ENCODE peak calls at places on chromosomes 11 and 22, in nine cellular contexts. N is effector memory CD4-positive, alpha-beta T cell; I is H1; T is activated CD4-positive, alpha-beta T cell treated with anti-CD3 and anti-CD28 coated beads for 4 hours; B is activated T-cell treated with anti-CD3 and anti-CD28 coated beads, Interleukin-2, amount 50 U/mL, for 1 hour; S is glutamatergic neuron; Y is left cardiac atrium; H is NCI-H1417; C is lung. J is an unnamed sample.

GRCh38 chr11:59710136-59710847 is 3.4 kb downstream of the OR10V1 start:
- DNase-seq in N (no peak), I (no peak), T (no peak), B (no peak), S (no peak), Y (no peak), H (no peak), C (no peak), J (peak)

GRCh38 chr22:38289583-38290082 is 16.8 kb upstream of the TMEM184B start:
- DNase-seq in N (no peak), I (no peak), T (no peak), B (no peak), S (no peak), Y (no peak), H (no peak), C (peak), J (no peak)

GRCh38 chr11:99631618-99632017 is 610.9 kb downstream of the CNTN5 start:
- DNase-seq in N (no peak), I (no peak), T (no peak), B (no peak), S (no peak), Y (no peak), H (no peak), C (no peak), J (no peak)

GRCh38 chr11:134292661-134293060 is 16.5 kb downstream of the GLB1L3 start:
- DNase-seq in N (no peak), I (no peak), T (no peak), B (no peak), S (no peak), Y (no peak), H (no peak), C (no peak), J (no peak)

GRCh38 chr11:103863497-103863896 is 172.9 kb upstream of the DDI1 start:
- DNase-seq in N (no peak), I (no peak), T (no peak), B (no peak), S (no peak), Y (no peak), H (no peak), C (no peak), J (no peak)

GRCh38 chr11:90134420-90135003 is at the start of gene NAALAD2:
- DNase-seq in N (no peak), I (peak), T (no peak), B (no peak), S (peak), Y (peak), H (peak), C (peak), J (peak)

GRCh38 chr22:27699676-27700075 is 101.9 kb downstream of the MN1 start:
- DNase-seq in N (no peak), I (no peak), T (no peak), B (no peak), S (no peak), Y (no peak), H (no peak), C (no peak), J (no peak)

GRCh38 chr11:59560290-59560701 is 49.0 kb downstream of the OR4D9 start:
- DNase-seq in N (peak), I (peak), T (no peak), B (no peak), S (peak), Y (no peak), H (peak), C (peak), J (no peak)

GRCh38 chr11:79119491-79120284 is 321.1 kb downstream of the TENM4 start:
- DNase-seq in N (no peak), I (no peak), T (no peak), B (no peak), S (peak), Y (no peak), H (no peak), C (no peak), J (peak)

GRCh38 chr11:95788921-95789505 is 569 bp downstream of the FAM76B start:
- DNase-seq in N (no peak), I (peak), T (peak), B (no peak), S (peak), Y (no peak), H (peak), C (peak), J (peak)

GRCh38 chr11:35525501-35526175 is at the start of gene PAMR1:
- DNase-seq in N (no peak), I (peak), T (no peak), B (no peak), S (peak), Y (peak), H (peak), C (no peak), J (no peak)

GRCh38 chr11:117098269-117099231 is at the start of gene SIK3:
- DNase-seq in N (peak), I (peak), T (peak), B (peak), S (peak), Y (peak), H (peak), C (peak), J (peak)

GRCh38 chr22:36860017-36860416 is 789 bp upstream of the NCF4 start:
- DNase-seq in N (no peak), I (no peak), T (no peak), B (no peak), S (no peak), Y (no peak), H (no peak), C (no peak), J (no peak)

GRCh38 chr11:94786264-94787126 is 18.3 kb downstream of the AMOTL1 start:
- DNase-seq in N (no peak), I (no peak), T (no peak), B (no peak), S (no peak), Y (no peak), H (peak), C (no peak), J (no peak)

GRCh38 chr22:46377566-46378498 is 42.3 kb downstream of the TRMU start:
- DNase-seq in N (no peak), I (peak), T (no peak), B (no peak), S (no peak), Y (no peak), H (no peak), C (peak), J (peak)

GRCh38 chr22:24418786-24419479 is 8.5 kb upstream of the ADORA2A start:
- DNase-seq in N (no peak), I (no peak), T (no peak), B (no peak), S (peak), Y (no peak), H (no peak), C (no peak), J (no peak)

GRCh38 chr11:224424-224823 is 11.7 kb downstream of the SIRT3 start:
- DNase-seq in N (no peak), I (no peak), T (no peak), B (no peak), S (no peak), Y (no peak), H (no peak), C (no peak), J (no peak)

GRCh38 chr11:76592025-76592914 is 78.3 kb downstream of the LRRC32 start:
- DNase-seq in N (no peak), I (no peak), T (no peak), B (no peak), S (no peak), Y (no peak), H (peak), C (no peak), J (no peak)

GRCh38 chr11:2551131-2551530 is 106.3 kb downstream of the KCNQ1 start:
- DNase-seq in N (no peak), I (no peak), T (no peak), B (no peak), S (no peak), Y (peak), H (no peak), C (no peak), J (no peak)

J was measured in retinal pigment epithelial cell.